ENCODE peak calls at places on chromosomes 6 and 20, in seven cellular contexts. U, N, L, M, W, V and Z are unnamed samples.

GRCh38 chr6:65126667-65127066 is 580.4 kb downstream of the EYS start:
- DNase-seq in U (no peak), N (no peak), L (no peak), M (no peak), W (no peak), V (no peak), Z (no peak)

GRCh38 chr20:41716436-41716835 is 98.3 kb upstream of the CHD6 start:
- DNase-seq in U (peak; percentile 41), N (peak; percentile 61), L (no peak), M (no peak), W (no peak), V (no peak), Z (no peak)

GRCh38 chr6:4941782-4942672 is 61.8 kb downstream of the RPP40 start:
- DNase-seq in U (peak; percentile 97), N (peak; percentile 98), L (peak; percentile 97), M (peak; percentile 97), W (no peak), V (no peak), Z (peak; percentile 88)

GRCh38 chr6:105301072-105301503 is 101.8 kb downstream of the PREP start:
- DNase-seq in U (peak; percentile 22), N (no peak), L (peak; percentile 33), M (peak; percentile 34), W (no peak), V (no peak), Z (no peak)

GRCh38 chr20:13552061-13552460 is 86.7 kb downstream of the TASP1 start:
- DNase-seq in U (no peak), N (peak; percentile 54), L (no peak), M (no peak), W (no peak), V (no peak), Z (no peak)

GRCh38 chr6:149015877-149016525 is 269.2 kb downstream of the UST start:
- DNase-seq in U (no peak), N (no peak), L (no peak), M (no peak), W (no peak), V (no peak), Z (no peak)

GRCh38 chr6:167739721-167740475 is 86.8 kb upstream of the AFDN start:
- DNase-seq in U (no peak), N (no peak), L (no peak), M (no peak), W (no peak), V (no peak), Z (no peak)

GRCh38 chr6:41191569-41191968 is 9.4 kb downstream of the TREML2 start:
- DNase-seq in U (no peak), N (peak; percentile 20), L (peak; percentile 18), M (no peak), W (peak; percentile 67), V (no peak), Z (peak; percentile 50)

GRCh38 chr6:130366011-130366963 is at the start of gene TMEM200A:
- DNase-seq in U (peak; percentile 79), N (peak; percentile 72), L (peak; percentile 76), M (peak; percentile 75), W (peak; percentile 88), V (peak; percentile 47), Z (peak; percentile 60)

GRCh38 chr6:43835872-43836419 is 65.9 kb downstream of the VEGFA start:
- DNase-seq in U (peak; percentile 41), N (peak; percentile 59), L (no peak), M (no peak), W (no peak), V (no peak), Z (no peak)

GRCh38 chr6:27668442-27669275 is 195.8 kb upstream of the ZNF184 start:
- DNase-seq in U (peak; percentile 73), N (peak; percentile 73), L (peak; percentile 62), M (peak; percentile 62), W (no peak), V (no peak), Z (peak; percentile 60)

GRCh38 chr6:90298459-90299053 is 1.9 kb upstream of the BACH2 start:
- DNase-seq in U (no peak), N (no peak), L (no peak), M (no peak), W (no peak), V (no peak), Z (no peak)

GRCh38 chr20:45968801-45969711 is 2.9 kb downstream of the ZNF335 start:
- DNase-seq in U (no peak), N (peak; percentile 82), L (peak; percentile 80), M (peak; percentile 50), W (no peak), V (no peak), Z (peak; percentile 65)

GRCh38 chr6:47479874-47480273 is 2.3 kb downstream of the CD2AP start:
- DNase-seq in U (no peak), N (no peak), L (no peak), M (no peak), W (no peak), V (no peak), Z (no peak)

GRCh38 chr6:47478233-47479155 is 905 bp downstream of the CD2AP start:
- DNase-seq in U (peak; percentile 37), N (peak; percentile 35), L (peak; percentile 38), M (peak; percentile 33), W (no peak), V (no peak), Z (peak; percentile 38)

GRCh38 chr6:47479156-47479541 is 1.6 kb downstream of the CD2AP start:
- DNase-seq in U (peak; percentile 28), N (peak; percentile 31), L (peak; percentile 26), M (no peak), W (no peak), V (no peak), Z (peak; percentile 18)

GRCh38 chr6:47476794-47477496 is 644 bp upstream of the CD2AP start:
- DNase-seq in U (peak; percentile 8), N (no peak), L (no peak), M (no peak), W (no peak), V (no peak), Z (no peak)

GRCh38 chr6:47477497-47478232 is at the start of gene CD2AP:
- DNase-seq in U (peak; percentile 76), N (peak; percentile 76), L (peak; percentile 76), M (peak; percentile 70), W (peak; percentile 97), V (peak; percentile 88), Z (peak; percentile 84)
- TF ChIP-seq CTCF in U (no peak), N (no peak), L (no peak), M (no peak), W (no peak), V (peak; percentile 37), Z (no peak)

GRCh38 chr6:165986647-165987482 is 180.8 kb downstream of the TBXT start:
- DNase-seq in U (peak; percentile 36), N (peak; percentile 30), L (peak; percentile 46), M (no peak), W (peak; percentile 76), V (no peak), Z (peak; percentile 27)
- H3K4me3 ChIP-seq in U (peak overlapping the region; percentile 58), N (peak overlapping the region; percentile 35), L (peak overlapping the region; percentile 63), M (peak overlapping the region; percentile 64), W (no peak overlapping the region), V (peak overlapping the region; percentile 68), Z (peak overlapping the region; percentile 51)

GRCh38 chr6:14922306-14922705 is 323.6 kb upstream of the JARID2 start:
- DNase-seq in U (no peak), N (no peak), L (no peak), M (peak; percentile 13), W (no peak), V (no peak), Z (no peak)
- TF ChIP-seq CTCF in U (no peak), N (no peak), L (no peak), M (no peak), W (no peak), V (no peak), Z (no peak)

DNA sequence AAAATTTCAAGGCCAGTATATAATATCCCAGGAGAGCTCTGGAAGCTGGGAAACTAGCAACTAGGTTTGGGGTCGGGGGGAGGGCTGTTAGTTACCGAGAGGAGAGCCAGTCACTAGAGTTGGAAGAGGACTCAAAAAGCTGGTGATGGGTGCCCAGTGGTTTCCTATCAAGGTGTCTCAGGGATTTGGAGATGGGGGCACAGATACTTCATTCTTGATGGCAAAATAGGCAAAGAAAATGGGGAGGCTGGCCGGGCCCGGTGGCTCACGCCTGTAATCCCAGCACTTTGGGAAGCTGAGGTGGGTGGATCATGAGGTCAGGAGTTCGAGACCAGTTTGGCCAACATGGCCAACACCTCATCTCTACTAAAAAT is 805 bp downstream of the PHF1 start:
- DNase-seq in U (no peak), N (no peak), L (no peak), M (no peak), W (no peak), V (no peak), Z (no peak)
- H3K4me3 ChIP-seq in U (peak overlapping the region; percentile 76), N (peak overlapping the region; percentile 65), L (peak overlapping the region; percentile 81), M (peak overlapping the region; percentile 80), W (peak overlapping the region; percentile 81), V (peak overlapping the region; percentile 96), Z (peak overlapping the region; percentile 71)

GRCh38 chr20:8853805-8854338 is 215.0 kb upstream of the PLCB4 start:
- DNase-seq in U (peak; percentile 87), N (peak; percentile 84), L (peak; percentile 91), M (peak; percentile 81), W (no peak), V (no peak), Z (peak; percentile 89)
- TF ChIP-seq CTCF in U (peak; percentile 84), N (peak; percentile 92), L (peak; percentile 92), M (peak; percentile 92), W (peak; percentile 81), V (peak; percentile 87), Z (peak; percentile 83)